ENCODE peak calls at places on chromosomes 6 and 20, in nine cellular contexts. F, X, E, W, Y, C, U, J and D are unnamed samples.

GRCh38 chr6:25342784-25343183 is 63.6 kb downstream of the CARMIL1 start:
- DNase-seq in F (no peak), X (no peak), E (no peak), W (no peak), Y (no peak), C (no peak), U (no peak), J (no peak), D (no peak)

GRCh38 chr6:106134906-106135634 is 48.9 kb downstream of the PRDM1 start:
- DNase-seq in F (no peak), X (no peak), E (no peak), W (no peak), Y (no peak), C (no peak), U (no peak), J (no peak), D (no peak)

GRCh38 chr6:28215425-28215824 is 9.7 kb upstream of the ZSCAN9 start:
- DNase-seq in F (no peak), X (no peak), E (no peak), W (no peak), Y (no peak), C (no peak), U (no peak), J (no peak), D (no peak)

GRCh38 chr20:20832715-20833114 is 120.3 kb upstream of the RALGAPA2 start:
- DNase-seq in F (no peak), X (no peak), E (no peak), W (no peak), Y (no peak), C (no peak), U (no peak), J (no peak), D (no peak)

GRCh38 chr6:143746202-143747119 is 68.7 kb downstream of the PHACTR2 start:
- DNase-seq in F (no peak), X (no peak), E (no peak), W (no peak), Y (no peak), C (no peak), U (peak), J (no peak), D (no peak)

GRCh38 chr6:106799008-106799952 is 169.9 kb downstream of the QRSL1 start:
- DNase-seq in F (no peak), X (no peak), E (no peak), W (no peak), Y (no peak), C (no peak), U (no peak), J (peak), D (peak)

GRCh38 chr6:29009358-29009757 is 4.2 kb upstream of the ZNF311 start:
- DNase-seq in F (no peak), X (no peak), E (no peak), W (no peak), Y (no peak), C (no peak), U (no peak), J (no peak), D (no peak)

GRCh38 chr20:43043887-43044286 is 145.8 kb downstream of the PTPRT start:
- DNase-seq in F (no peak), X (no peak), E (no peak), W (no peak), Y (no peak), C (no peak), U (no peak), J (no peak), D (no peak)

GRCh38 chr6:3549314-3549940 is 92.6 kb upstream of the SLC22A23 start:
- DNase-seq in F (no peak), X (no peak), E (no peak), W (no peak), Y (no peak), C (no peak), U (no peak), J (no peak), D (no peak)

GRCh38 chr6:32194825-32195651 is 2.6 kb upstream of the GPSM3 start:
- DNase-seq in F (no peak), X (no peak), E (no peak), W (no peak), Y (no peak), C (no peak), U (no peak), J (no peak), D (no peak)

GRCh38 chr6:85574932-85575598 is 18.6 kb downstream of the SNX14 start:
- DNase-seq in F (no peak), X (no peak), E (no peak), W (no peak), Y (no peak), C (no peak), U (no peak), J (no peak), D (no peak)

GRCh38 chr20:41245086-41245707 is 72.3 kb downstream of the ZHX3 start:
- DNase-seq in F (no peak), X (no peak), E (peak), W (no peak), Y (peak), C (no peak), U (peak), J (no peak), D (no peak)

GRCh38 chr20:1423625-1424106 is 30.8 kb upstream of the FKBP1A start:
- DNase-seq in F (peak), X (no peak), E (no peak), W (no peak), Y (peak), C (no peak), U (peak), J (no peak), D (peak)

GRCh38 chr6:31070711-31071197 is 41.6 kb downstream of the C6orf15 start:
- DNase-seq in F (peak), X (no peak), E (peak), W (no peak), Y (peak), C (peak), U (peak), J (peak), D (peak)

GRCh38 chr6:1379026-1379809 is 10.2 kb upstream of the FOXF2 start:
- DNase-seq in F (no peak), X (no peak), E (no peak), W (no peak), Y (no peak), C (no peak), U (peak), J (no peak), D (no peak)

GRCh38 chr6:85126448-85127178 is 323.3 kb upstream of the NT5E start:
- DNase-seq in F (no peak), X (no peak), E (no peak), W (peak), Y (peak), C (peak), U (peak), J (no peak), D (peak)

GRCh38 chr6:13177617-13178506 is 150.5 kb downstream of the TBC1D7 start:
- DNase-seq in F (no peak), X (no peak), E (no peak), W (no peak), Y (no peak), C (no peak), U (no peak), J (no peak), D (no peak)

GRCh38 chr6:250676-251075 is 41.6 kb upstream of the DUSP22 start:
- DNase-seq in F (no peak), X (no peak), E (no peak), W (no peak), Y (no peak), C (no peak), U (no peak), J (no peak), D (no peak)

GRCh38 chr6:43733471-43734293 is 36.3 kb upstream of the VEGFA start:
- DNase-seq in F (peak), X (peak), E (no peak), W (no peak), Y (no peak), C (no peak), U (peak), J (no peak), D (peak)

GRCh38 chr6:17013701-17014100 is 88.1 kb upstream of the STMND1 start:
- DNase-seq in F (no peak), X (no peak), E (no peak), W (no peak), Y (no peak), C (no peak), U (no peak), J (peak), D (no peak)

GRCh38 chr20:25336561-25337422 is 53.8 kb downstream of the ABHD12 start:
- DNase-seq in F (no peak), X (no peak), E (no peak), W (no peak), Y (no peak), C (no peak), U (peak), J (no peak), D (no peak)

GRCh38 chr6:63923139-63923739 is 287.6 kb downstream of the PHF3 start:
- DNase-seq in F (no peak), X (no peak), E (no peak), W (no peak), Y (no peak), C (no peak), U (peak), J (peak), D (no peak)

GRCh38 chr6:50834929-50835328 is 16.3 kb downstream of the TFAP2B start:
- DNase-seq in F (no peak), X (no peak), E (no peak), W (no peak), Y (no peak), C (no peak), U (no peak), J (no peak), D (no peak)

GRCh38 chr6:89986650-89987074 is 92.4 kb downstream of the GJA10 start:
- DNase-seq in F (no peak), X (no peak), E (no peak), W (no peak), Y (no peak), C (no peak), U (no peak), J (peak), D (no peak)

GRCh38 chr6:43873806-43874714 is 104.0 kb downstream of the VEGFA start:
- DNase-seq in F (peak), X (no peak), E (no peak), W (no peak), Y (no peak), C (no peak), U (peak), J (no peak), D (no peak)

GRCh38 chr20:57594092-57594911 is 25.9 kb downstream of the ZBP1 start:
- DNase-seq in F (peak), X (no peak), E (no peak), W (peak), Y (peak), C (peak), U (peak), J (no peak), D (peak)

GRCh38 chr6:7909323-7910276 is 988 bp downstream of the TXNDC5 start:
- DNase-seq in F (peak), X (no peak), E (no peak), W (peak), Y (no peak), C (peak), U (peak), J (no peak), D (peak)

GRCh38 chr6:17349437-17349836 is 44.0 kb upstream of the CAP2 start:
- DNase-seq in F (no peak), X (no peak), E (no peak), W (no peak), Y (no peak), C (no peak), U (no peak), J (no peak), D (no peak)

GRCh38 chr20:57566803-57567459 is 6.0 kb downstream of the PCK1 start:
- DNase-seq in F (no peak), X (no peak), E (no peak), W (no peak), Y (no peak), C (no peak), U (no peak), J (no peak), D (no peak)

GRCh38 chr20:43334080-43334479 is 123.6 kb upstream of the SRSF6 start:
- DNase-seq in F (no peak), X (no peak), E (no peak), W (no peak), Y (no peak), C (no peak), U (no peak), J (no peak), D (no peak)